ENCODE peak calls at places on chromosomes 16 and 17, in six cellular contexts. N, M, T, S, Y and P are unnamed samples.

GRCh38 chr17:15963670-15964110 is 18.8 kb downstream of the ADORA2B start:
- DNase-seq in N (no peak), M (no peak), T (no peak), S (no peak), Y (no peak), P (no peak)

GRCh38 chr16:48535831-48536599 is 74.0 kb downstream of the N4BP1 start:
- DNase-seq in N (no peak), M (peak; percentile 61), T (no peak), S (no peak), Y (peak; percentile 84), P (no peak)

GRCh38 chr16:1526608-1527555 is 6.6 kb upstream of the TMEM204 start:
- DNase-seq in N (peak; percentile 7), M (no peak), T (no peak), S (no peak), Y (no peak), P (no peak)

GRCh38 chr16:72664122-72664479 is 383.8 kb downstream of the ZFHX3 start:
- DNase-seq in N (no peak), M (no peak), T (no peak), S (no peak), Y (no peak), P (no peak)

GRCh38 chr16:49492896-49493620 is 119.5 kb downstream of the C16orf78 start:
- DNase-seq in N (no peak), M (no peak), T (no peak), S (no peak), Y (no peak), P (no peak)

GRCh38 chr16:17238285-17239028 is 232.3 kb downstream of the XYLT1 start:
- DNase-seq in N (no peak), M (no peak), T (no peak), S (no peak), Y (no peak), P (no peak)

GRCh38 chr17:47690121-47690520 is 3.8 kb upstream of the TBKBP1 start:
- DNase-seq in N (no peak), M (no peak), T (no peak), S (no peak), Y (no peak), P (no peak)

GRCh38 chr17:56939869-56940484 is 20.9 kb downstream of the COIL start:
- DNase-seq in N (no peak), M (no peak), T (peak; percentile 79), S (no peak), Y (no peak), P (no peak)

GRCh38 chr16:82773018-82773417 is 146.2 kb downstream of the CDH13 start:
- DNase-seq in N (no peak), M (no peak), T (no peak), S (no peak), Y (no peak), P (no peak)

GRCh38 chr17:7862692-7863437 is 5.1 kb downstream of the CYB5D1 start:
- DNase-seq in N (no peak), M (no peak), T (peak; percentile 69), S (no peak), Y (no peak), P (no peak)

GRCh38 chr17:31811021-31811565 is 48.0 kb downstream of the COPRS start:
- DNase-seq in N (no peak), M (no peak), T (no peak), S (no peak), Y (no peak), P (no peak)

GRCh38 chr17:18988546-18989173 is 15.9 kb downstream of the FAM83G start:
- DNase-seq in N (no peak), M (no peak), T (no peak), S (no peak), Y (no peak), P (peak; percentile 68)

GRCh38 chr16:59412275-59412841 is 678.2 kb upstream of the GOT2 start:
- DNase-seq in N (no peak), M (no peak), T (no peak), S (no peak), Y (no peak), P (no peak)

GRCh38 chr16:65917466-65917865 is 449.0 kb upstream of the CDH5 start:
- DNase-seq in N (no peak), M (no peak), T (no peak), S (no peak), Y (no peak), P (no peak)

GRCh38 chr16:87327798-87328495 is 10.8 kb upstream of the C16orf95 start:
- DNase-seq in N (no peak), M (no peak), T (no peak), S (no peak), Y (no peak), P (no peak)

GRCh38 chr16:2003231-2003826 is 6.3 kb downstream of the ZNF598 start:
- DNase-seq in N (no peak), M (no peak), T (no peak), S (no peak), Y (no peak), P (no peak)

GRCh38 chr17:73584987-73585386 is 59.3 kb downstream of the SDK2 start:
- DNase-seq in N (no peak), M (no peak), T (no peak), S (no peak), Y (no peak), P (no peak)

GRCh38 chr17:73585583-73585982 is 58.7 kb downstream of the SDK2 start:
- DNase-seq in N (no peak), M (no peak), T (peak; percentile 78), S (no peak), Y (no peak), P (no peak)

GRCh38 chr17:73586153-73586906 is 57.9 kb downstream of the SDK2 start:
- DNase-seq in N (peak; percentile 63), M (no peak), T (no peak), S (no peak), Y (no peak), P (no peak)

GRCh38 chr17:73588291-73589095 is 55.8 kb downstream of the SDK2 start:
- DNase-seq in N (no peak), M (no peak), T (peak; percentile 87), S (no peak), Y (no peak), P (no peak)

DNA sequence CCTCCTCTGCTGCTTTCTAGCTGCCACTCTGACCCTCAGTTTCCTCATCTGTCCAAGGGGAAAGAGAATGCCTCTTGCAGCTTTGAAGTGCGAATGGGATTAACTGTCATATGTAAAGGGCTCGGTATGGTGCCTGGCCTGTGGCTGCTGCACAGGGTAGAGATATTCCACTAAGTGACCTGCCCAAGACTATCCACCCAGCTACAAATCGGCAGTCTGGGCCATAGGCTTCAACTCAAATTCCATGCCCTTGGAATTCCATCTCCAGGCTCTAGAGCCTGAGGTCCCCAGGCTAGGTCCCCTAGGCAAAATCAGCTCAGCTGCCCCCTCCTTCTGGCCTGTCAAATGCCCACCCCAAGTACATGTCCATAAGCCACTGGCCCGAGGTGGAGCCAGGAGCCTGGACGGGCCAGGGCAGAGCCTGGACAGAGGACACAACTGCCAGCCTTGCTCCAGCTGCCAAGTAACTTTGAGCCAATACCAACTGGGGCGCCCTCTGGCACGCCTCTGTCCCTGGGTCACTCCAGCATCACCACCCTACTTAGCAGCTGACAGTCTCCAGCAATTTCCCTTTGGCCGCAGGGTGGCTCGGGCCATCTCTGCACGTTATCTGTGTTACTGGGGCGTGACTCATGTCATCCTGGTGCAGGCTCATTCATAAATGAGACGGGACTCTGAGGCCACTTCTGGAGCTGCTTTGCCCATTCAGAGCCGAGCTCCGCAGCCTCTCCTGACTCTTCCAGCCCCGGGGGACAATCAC is 57.1 kb downstream of the SDK2 start:
- DNase-seq in N (peak; percentile 90), M (no peak), T (peak; percentile 78), S (no peak), Y (peak; percentile 28), P (no peak)
- H3K4me3 ChIP-seq in N (no peak overlapping the region), M (no peak overlapping the region), T (peak overlapping the region; percentile 1), S (no peak overlapping the region), Y (no peak overlapping the region), P (no peak overlapping the region)

DNA sequence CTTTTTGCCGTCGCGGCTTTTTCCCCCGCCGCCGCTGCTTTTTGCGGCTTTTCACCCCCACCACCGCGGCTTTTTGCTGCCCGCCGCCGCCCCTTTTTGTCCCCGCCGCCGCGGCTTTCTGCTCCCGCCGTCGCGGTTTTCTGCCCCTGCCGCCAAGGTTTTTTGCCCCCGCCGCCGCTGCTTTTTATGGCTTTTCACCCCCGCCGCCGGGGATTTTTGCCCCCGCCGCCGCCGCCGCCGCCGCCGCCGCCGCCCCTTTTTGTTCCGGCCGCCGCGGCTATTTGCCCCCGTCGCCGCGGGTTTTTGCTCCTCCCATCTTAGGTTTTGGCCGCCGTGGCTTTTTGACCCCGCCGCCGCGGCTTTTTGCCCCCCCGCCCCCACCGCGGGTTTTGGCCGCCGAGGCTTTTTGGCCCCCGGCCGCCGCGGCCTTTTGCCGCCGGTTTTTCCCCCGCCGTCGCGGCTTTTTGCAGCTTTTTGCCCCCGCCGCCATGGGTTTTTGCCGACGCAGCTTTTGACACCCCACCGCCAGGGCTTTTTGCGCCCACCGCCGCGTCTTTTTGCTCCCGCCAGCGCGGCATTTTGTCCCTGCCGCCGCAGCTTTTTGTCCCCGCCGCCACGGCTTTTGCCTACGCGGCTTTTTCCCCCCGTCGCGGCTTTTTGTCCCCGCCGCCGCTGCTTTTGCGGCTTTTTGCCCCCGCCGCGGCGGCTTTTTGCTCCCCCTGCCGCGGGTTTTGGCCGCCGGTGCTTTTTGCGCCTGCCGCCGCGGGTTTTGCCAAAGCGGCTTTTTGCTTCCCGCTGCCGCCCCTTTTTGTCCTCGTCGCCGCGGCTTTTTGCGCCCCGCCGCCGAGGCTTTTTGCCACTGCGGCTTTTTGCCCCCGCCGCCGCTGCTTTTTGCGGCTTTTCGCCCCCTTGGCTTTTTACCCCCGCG is 519.4 kb upstream of the WSB1 start:
- DNase-seq in N (no peak), M (no peak), T (no peak), S (no peak), Y (no peak), P (no peak)
- H3K36me3 ChIP-seq in N (no peaks in the 10 kb centered on the region), M (no peaks in the 10 kb centered on the region), T (no peaks in the 10 kb centered on the region), S (no peaks in the 10 kb centered on the region), Y (no peaks in the 10 kb centered on the region), P (no peaks in the 10 kb centered on the region)

GRCh38 chr17:76709077-76709950 is 1.5 kb downstream of the MXRA7 start:
- DNase-seq in N (peak; percentile 96), M (peak; percentile 55), T (no peak), S (peak; percentile 67), Y (peak; percentile 87), P (peak; percentile 50)
- H3K4me3 ChIP-seq in N (peak overlapping the region; percentile 95), M (peak overlapping the region; percentile 66), T (no peak overlapping the region), S (peak overlapping the region; percentile 68), Y (peak overlapping the region; percentile 73), P (peak overlapping the region; percentile 65)

GRCh38 chr17:17143501-17143900 is 62.6 kb downstream of the PLD6 start:
- DNase-seq in N (no peak), M (no peak), T (no peak), S (no peak), Y (no peak), P (no peak)

GRCh38 chr17:17144061-17144460 is 62.1 kb downstream of the PLD6 start:
- DNase-seq in N (no peak), M (no peak), T (no peak), S (no peak), Y (peak; percentile 3), P (no peak)

GRCh38 chr17:17141860-17142552 is 64.1 kb downstream of the PLD6 start:
- DNase-seq in N (peak; percentile 45), M (no peak), T (peak; percentile 48), S (no peak), Y (peak; percentile 47), P (no peak)

GRCh38 chr17:17141279-17141678 is 64.9 kb downstream of the PLD6 start:
- DNase-seq in N (no peak), M (no peak), T (no peak), S (no peak), Y (peak; percentile 7), P (no peak)

DNA sequence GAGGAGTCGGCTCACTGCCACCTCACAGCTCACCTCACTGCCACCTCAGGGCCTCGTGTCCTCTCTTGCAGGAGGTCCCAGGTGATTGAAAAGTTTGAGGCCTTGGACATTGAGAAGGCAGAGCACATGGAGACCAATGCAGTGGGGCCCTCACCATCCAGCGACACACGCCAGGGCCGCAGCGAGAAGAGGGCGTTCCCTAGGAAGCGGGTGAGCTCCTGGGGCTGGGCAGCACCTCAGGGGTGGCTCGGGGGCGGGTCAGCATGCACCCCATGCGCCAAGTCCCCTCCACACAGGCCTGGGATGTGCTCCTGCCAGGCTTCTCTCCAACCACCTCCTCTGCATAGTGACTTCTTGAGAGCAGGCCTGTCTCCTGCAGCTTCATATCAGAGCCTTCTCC is 63.6 kb downstream of the PLD6 start:
- DNase-seq in N (no peak), M (no peak), T (no peak), S (no peak), Y (peak; percentile 3), P (no peak)
- H3K36me3 ChIP-seq in N (peaks cover 17% of the 10 kb centered on the region), M (peaks cover 100% of the 10 kb centered on the region), T (peaks cover 17% of the 10 kb centered on the region), S (peaks cover 20% of the 10 kb centered on the region), Y (peaks cover 10% of the 10 kb centered on the region), P (peaks cover 100% of the 10 kb centered on the region)